ENCODE peak calls at places on chromosomes 16 and 17, in four cellular contexts. One of them, this sample, is unnamed.

GRCh38 chr16:67648764-67649407 is 3.9 kb downstream of the CARMIL2 start:
- DNase-seq in IMR-90: no peak
- DNase-seq in stomach: no peak
- DNase-seq in tibial nerve: no peak
- DNase-seq in this sample: no peak

GRCh38 chr17:31431098-31431794 is 39.8 kb downstream of the RAB11FIP4 start:
- DNase-seq in IMR-90: no peak
- DNase-seq in stomach: no peak
- DNase-seq in tibial nerve: no peak
- DNase-seq in this sample: no peak

GRCh38 chr16:26642047-26642664 is 424.6 kb upstream of the C16orf82 start:
- DNase-seq in IMR-90: no peak
- DNase-seq in stomach: no peak
- DNase-seq in tibial nerve: no peak
- DNase-seq in this sample: no peak

GRCh38 chr16:74850027-74850426 is 75.4 kb upstream of the FA2H start:
- DNase-seq in IMR-90: peak
- DNase-seq in stomach: no peak
- DNase-seq in tibial nerve: no peak
- DNase-seq in this sample: no peak

GRCh38 chr17:49104511-49105074 is 28.0 kb upstream of the B4GALNT2 start:
- DNase-seq in IMR-90: peak
- DNase-seq in stomach: no peak
- DNase-seq in tibial nerve: no peak
- DNase-seq in this sample: no peak

GRCh38 chr16:10950393-10950792 is 6.0 kb downstream of the CLEC16A start:
- DNase-seq in IMR-90: no peak
- DNase-seq in stomach: no peak
- DNase-seq in tibial nerve: no peak
- DNase-seq in this sample: no peak

GRCh38 chr16:22188595-22189442 is 17.3 kb upstream of the EEF2K start:
- DNase-seq in IMR-90: peak
- DNase-seq in stomach: peak
- DNase-seq in tibial nerve: peak
- DNase-seq in this sample: peak

GRCh38 chr17:52710363-52710901 is 551.9 kb upstream of the CA10 start:
- DNase-seq in IMR-90: no peak
- DNase-seq in stomach: no peak
- DNase-seq in tibial nerve: no peak
- DNase-seq in this sample: no peak

GRCh38 chr17:62670202-62670821 is 42.8 kb downstream of the MRC2 start:
- DNase-seq in IMR-90: no peak
- DNase-seq in stomach: no peak
- DNase-seq in tibial nerve: no peak
- DNase-seq in this sample: peak

GRCh38 chr17:50114849-50115357 is 15.1 kb downstream of the SAMD14 start:
- DNase-seq in IMR-90: peak
- DNase-seq in stomach: peak
- DNase-seq in tibial nerve: no peak
- DNase-seq in this sample: no peak

GRCh38 chr16:69276143-69277115 is 34.7 kb upstream of the VPS4A start:
- DNase-seq in IMR-90: peak
- DNase-seq in stomach: no peak
- DNase-seq in tibial nerve: peak
- DNase-seq in this sample: peak

GRCh38 chr16:12416136-12416787 is 387.4 kb downstream of the CPPED1 start:
- DNase-seq in IMR-90: no peak
- DNase-seq in stomach: no peak
- DNase-seq in tibial nerve: no peak
- DNase-seq in this sample: no peak

GRCh38 chr17:66354981-66355380 is 52.6 kb downstream of the PRKCA start:
- DNase-seq in IMR-90: peak
- DNase-seq in stomach: no peak
- DNase-seq in tibial nerve: no peak
- DNase-seq in this sample: no peak

GRCh38 chr16:69131749-69132423 is 502 bp downstream of the CHTF8 start:
- DNase-seq in IMR-90: peak
- DNase-seq in stomach: peak
- DNase-seq in tibial nerve: peak
- DNase-seq in this sample: peak

GRCh38 chr16:89890200-89890599 is 16.8 kb downstream of the TCF25 start:
- DNase-seq in IMR-90: no peak
- DNase-seq in stomach: no peak
- DNase-seq in tibial nerve: no peak
- DNase-seq in this sample: no peak

GRCh38 chr16:50765246-50765645 is 23.4 kb downstream of the CYLD start:
- DNase-seq in IMR-90: no peak
- DNase-seq in stomach: no peak
- DNase-seq in tibial nerve: no peak
- DNase-seq in this sample: no peak

GRCh38 chr17:12789976-12790805 is 893 bp downstream of the ARHGAP44 start:
- DNase-seq in IMR-90: no peak
- DNase-seq in stomach: peak
- DNase-seq in tibial nerve: no peak
- DNase-seq in this sample: no peak

GRCh38 chr16:73071131-73071940 is 23.4 kb upstream of the ZFHX3 start:
- DNase-seq in IMR-90: no peak
- DNase-seq in stomach: peak
- DNase-seq in tibial nerve: no peak
- DNase-seq in this sample: peak

GRCh38 chr17:7478276-7479138 is 924 bp downstream of the ZBTB4 start:
- DNase-seq in IMR-90: peak
- DNase-seq in stomach: peak
- DNase-seq in tibial nerve: no peak
- DNase-seq in this sample: peak

GRCh38 chr17:79923974-79924638 is 84.9 kb upstream of the CBX4 start:
- DNase-seq in IMR-90: peak
- DNase-seq in stomach: peak
- DNase-seq in tibial nerve: no peak
- DNase-seq in this sample: no peak

GRCh38 chr17:82017612-82018151 is 5.0 kb downstream of the CENPX start:
- DNase-seq in IMR-90: no peak
- DNase-seq in stomach: no peak
- DNase-seq in tibial nerve: no peak
- DNase-seq in this sample: no peak

GRCh38 chr17:69478916-69479315 is 64.4 kb downstream of the MAP2K6 start:
- DNase-seq in IMR-90: no peak
- DNase-seq in stomach: no peak
- DNase-seq in tibial nerve: no peak
- DNase-seq in this sample: no peak

GRCh38 chr16:24890746-24891145 is 45.0 kb downstream of the SLC5A11 start:
- DNase-seq in IMR-90: no peak
- DNase-seq in stomach: no peak
- DNase-seq in tibial nerve: no peak
- DNase-seq in this sample: peak

GRCh38 chr17:50111687-50112655 is 16.8 kb downstream of the PDK2 start:
- DNase-seq in IMR-90: no peak
- DNase-seq in stomach: peak
- DNase-seq in tibial nerve: no peak
- DNase-seq in this sample: no peak

GRCh38 chr17:18041776-18042175 is 2.6 kb downstream of the GID4 start:
- DNase-seq in IMR-90: peak
- DNase-seq in stomach: no peak
- DNase-seq in tibial nerve: no peak
- DNase-seq in this sample: no peak

GRCh38 chr17:1931759-1932579 is 93.2 kb downstream of the RTN4RL1 start:
- DNase-seq in IMR-90: peak
- DNase-seq in stomach: peak
- DNase-seq in tibial nerve: no peak
- DNase-seq in this sample: peak

GRCh38 chr17:10516638-10517037 is 1.7 kb downstream of the MYH1 start:
- DNase-seq in IMR-90: no peak
- DNase-seq in stomach: no peak
- DNase-seq in tibial nerve: no peak
- DNase-seq in this sample: no peak

GRCh38 chr16:67432491-67432890 is 1.6 kb downstream of the HSD11B2 start:
- DNase-seq in IMR-90: no peak
- DNase-seq in stomach: no peak
- DNase-seq in tibial nerve: no peak
- DNase-seq in this sample: no peak

GRCh38 chr16:80976946-80977345 is 29.7 kb downstream of the CMC2 start:
- DNase-seq in IMR-90: peak
- DNase-seq in stomach: no peak
- DNase-seq in tibial nerve: no peak
- DNase-seq in this sample: no peak

GRCh38 chr17:28661635-28662526 is at the start of the genes SDF2 and SUPT6H:
- DNase-seq in IMR-90: peak
- DNase-seq in stomach: peak
- DNase-seq in tibial nerve: peak
- DNase-seq in this sample: peak
- TF ChIP-seq POLR2A in IMR-90: peak
- TF ChIP-seq POLR2A in stomach: peak
- TF ChIP-seq POLR2A in tibial nerve: peak
- TF ChIP-seq POLR2A in this sample: peak

DNA sequence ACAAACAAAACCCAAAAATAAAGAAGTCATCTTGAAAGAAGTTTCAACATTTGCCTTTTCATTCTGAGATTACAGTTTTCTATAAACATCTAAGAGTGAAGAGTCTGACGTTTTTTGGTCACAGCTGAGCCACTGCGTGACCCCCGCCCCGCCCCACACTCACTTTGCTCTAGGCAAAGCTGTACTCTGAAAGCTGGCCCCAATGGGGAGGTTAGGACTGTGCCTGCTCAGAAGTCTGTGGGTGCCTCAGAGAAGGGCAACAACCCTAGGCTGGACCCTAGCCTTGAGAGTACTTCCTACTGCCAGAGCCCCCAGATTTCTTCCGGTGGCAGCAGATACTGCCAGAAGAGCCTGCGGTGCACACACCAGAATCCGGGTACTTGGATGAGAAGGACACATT is 19.4 kb downstream of the CYB5D2 start:
- DNase-seq in IMR-90: no peak
- DNase-seq in stomach: no peak
- DNase-seq in tibial nerve: no peak
- DNase-seq in this sample: no peak
- H3K27ac ChIP-seq in IMR-90: no peak
- H3K27ac ChIP-seq in stomach: peak
- H3K27ac ChIP-seq in tibial nerve: no peak
- H3K27ac ChIP-seq in this sample: peak

GRCh38 chr16:2720719-2721633 is 952 bp upstream of the PRSS27 start:
- DNase-seq in IMR-90: peak
- DNase-seq in stomach: peak
- DNase-seq in tibial nerve: peak
- DNase-seq in this sample: peak
- TF ChIP-seq CTCF in IMR-90: peak
- TF ChIP-seq CTCF in stomach: peak
- TF ChIP-seq CTCF in tibial nerve: peak
- TF ChIP-seq CTCF in this sample: peak

DNA sequence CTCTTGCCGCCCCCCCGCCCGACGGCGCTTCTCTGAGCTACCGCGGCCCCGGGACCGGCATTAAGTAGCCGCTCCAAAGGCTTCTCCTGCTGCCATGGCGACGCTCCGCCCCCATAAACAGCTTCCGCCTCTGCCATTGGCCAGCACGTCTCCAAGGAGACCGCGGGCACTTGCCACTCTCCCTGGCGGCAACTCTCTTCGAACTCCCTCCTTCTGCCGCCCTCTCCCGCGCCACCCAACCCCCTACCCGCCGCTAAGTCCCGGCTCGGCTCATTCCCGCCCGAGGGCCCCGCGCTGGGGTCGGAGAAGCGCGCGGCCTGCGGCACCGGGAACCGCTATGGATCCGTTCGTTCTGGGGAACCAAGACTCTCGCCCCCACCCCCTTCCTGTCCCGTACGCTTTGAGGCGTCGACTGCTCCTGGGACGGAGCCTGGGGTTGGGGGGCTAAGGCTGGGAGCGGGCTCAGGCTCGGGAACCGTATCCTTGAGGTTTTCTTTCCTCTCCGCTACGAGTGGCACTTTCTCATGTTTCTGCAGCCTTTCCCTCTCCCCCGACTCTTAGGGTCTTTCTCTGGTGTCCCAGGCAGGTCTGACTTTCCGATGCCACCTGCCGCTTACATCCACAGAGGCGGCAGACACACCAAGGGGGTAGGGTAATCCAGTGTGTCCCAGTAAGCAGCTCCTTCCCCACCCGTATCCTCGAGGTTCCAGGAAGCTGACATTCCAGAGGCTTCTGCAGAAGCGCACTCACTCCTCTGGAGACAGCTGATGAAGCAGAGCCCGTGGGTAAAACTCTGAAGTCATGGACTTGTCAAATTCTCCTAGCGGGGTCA is at the start of gene FOXJ1:
- DNase-seq in IMR-90: peak
- DNase-seq in stomach: peak
- DNase-seq in tibial nerve: peak
- DNase-seq in this sample: peak
- TF ChIP-seq POLR2A in IMR-90: no peak
- TF ChIP-seq POLR2A in stomach: no peak
- TF ChIP-seq POLR2A in tibial nerve: no peak
- TF ChIP-seq POLR2A in this sample: no peak

DNA sequence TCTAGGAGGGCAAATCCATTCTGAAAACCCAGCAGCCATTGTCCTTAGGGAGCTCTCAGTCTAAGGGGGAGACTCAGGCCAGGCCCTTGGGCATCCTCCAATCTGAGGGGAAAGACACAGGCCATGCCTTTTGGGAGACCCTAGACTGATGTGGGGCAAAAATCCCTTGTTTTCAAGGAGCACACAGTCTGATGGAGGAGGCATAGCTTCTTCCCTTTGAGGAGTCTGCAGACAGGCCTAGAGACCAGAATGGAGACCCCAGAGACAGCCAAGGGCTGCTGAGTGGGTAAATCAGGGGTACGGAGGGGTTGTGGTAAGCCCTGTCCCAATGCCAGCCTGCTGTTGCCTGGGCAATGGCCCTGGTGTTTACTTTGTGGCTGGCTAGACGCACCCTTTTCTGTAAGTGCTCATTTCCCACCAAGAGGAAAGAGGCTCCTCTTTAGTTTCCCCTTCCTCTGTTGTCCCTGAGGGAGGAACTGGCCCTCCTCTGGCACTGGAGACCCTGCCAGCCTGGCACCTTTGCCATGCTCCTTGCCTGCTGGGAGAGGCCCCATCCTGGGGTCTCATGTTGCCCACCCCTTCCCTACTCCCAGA is 19.3 kb downstream of the ARHGAP23 start:
- DNase-seq in IMR-90: no peak
- DNase-seq in stomach: no peak
- DNase-seq in tibial nerve: no peak
- DNase-seq in this sample: no peak
- H3K27ac ChIP-seq in IMR-90: peak
- H3K27ac ChIP-seq in stomach: peak
- H3K27ac ChIP-seq in tibial nerve: no peak
- H3K27ac ChIP-seq in this sample: no peak

GRCh38 chr16:57145046-57145963 is 40.5 kb downstream of the PSME3IP1 start:
- DNase-seq in IMR-90: no peak
- DNase-seq in stomach: no peak
- DNase-seq in tibial nerve: no peak
- DNase-seq in this sample: peak

GRCh38 chr16:57145964-57146647 is 39.7 kb downstream of the PSME3IP1 start:
- DNase-seq in IMR-90: no peak
- DNase-seq in stomach: no peak
- DNase-seq in tibial nerve: no peak
- DNase-seq in this sample: peak

GRCh38 chr16:57147381-57148191 is 38.3 kb downstream of the PSME3IP1 start:
- DNase-seq in IMR-90: peak
- DNase-seq in stomach: no peak
- DNase-seq in tibial nerve: no peak
- DNase-seq in this sample: peak

GRCh38 chr16:57148481-57148880 is 37.4 kb downstream of the PSME3IP1 start:
- DNase-seq in IMR-90: no peak
- DNase-seq in stomach: no peak
- DNase-seq in tibial nerve: no peak
- DNase-seq in this sample: peak

GRCh38 chr16:57146735-57147134 is 39.1 kb downstream of the PSME3IP1 start:
- DNase-seq in IMR-90: no peak
- DNase-seq in stomach: no peak
- DNase-seq in tibial nerve: no peak
- DNase-seq in this sample: peak
- TF ChIP-seq CTCF in IMR-90: peak
- TF ChIP-seq CTCF in stomach: no peak
- TF ChIP-seq CTCF in tibial nerve: no peak
- TF ChIP-seq CTCF in this sample: no peak

This sample was measured in sigmoid colon.